ENCODE peak calls at places on chromosomes 13 and 19, in ten cellular contexts. C, V, X, Y, B, K, N, F, G and Q are unnamed samples.

GRCh38 chr19:35793381-35794165 is 18.2 kb downstream of the ARHGAP33 start:
- DNase-seq in K (no peak), X (no peak), N (no peak), F (peak; percentile 52), Y (no peak), V (peak; percentile 32), C (no peak), B (no peak), G (no peak), Q (no peak)

GRCh38 chr19:49599378-49600298 is 8.7 kb downstream of the PRR12 start:
- DNase-seq in F (no peak), B (no peak), C (no peak), V (no peak), N (no peak), K (no peak), G (no peak), X (no peak), Y (no peak), Q (no peak)

GRCh38 chr19:45254044-45254531 is 3.0 kb downstream of the MARK4 start:
- DNase-seq in X (no peak), K (no peak), F (no peak), Y (no peak), V (no peak), N (no peak), C (no peak), G (no peak), B (no peak), Q (no peak)

GRCh38 chr19:1648156-1648925 is 4.1 kb downstream of the TCF3 start:
- DNase-seq in F (no peak), N (no peak), V (no peak), C (peak; percentile 69), G (no peak), K (no peak), Y (no peak), X (no peak), B (peak; percentile 83), Q (no peak)

GRCh38 chr13:61913183-61913582 is 497.5 kb upstream of the PCDH20 start:
- DNase-seq in K (no peak), X (peak; percentile 36), C (no peak), N (no peak), B (no peak), V (no peak), Y (no peak), F (no peak), G (no peak), Q (no peak)

GRCh38 chr19:45553464-45553863 is 31.1 kb downstream of the OPA3 start:
- DNase-seq in N (no peak), X (no peak), F (no peak), Y (no peak), B (no peak), V (no peak), K (no peak), C (peak; percentile 8), G (peak; percentile 75), Q (no peak)

GRCh38 chr13:100098445-100099116 is 9.7 kb downstream of the PCCA start:
- DNase-seq in G (no peak), N (no peak), B (no peak), C (no peak), V (no peak), F (no peak), Y (no peak), X (no peak), K (no peak), Q (no peak)

GRCh38 chr13:25292301-25292700 is 5.0 kb upstream of the MTMR6 start:
- DNase-seq in G (no peak), C (no peak), F (peak; percentile 52), B (no peak), X (peak; percentile 19), V (peak; percentile 40), K (no peak), N (no peak), Y (no peak), Q (no peak)

GRCh38 chr19:32637480-32637879 is 37.5 kb downstream of the ANKRD27 start:
- DNase-seq in K (no peak), C (no peak), N (no peak), X (no peak), G (no peak), Y (no peak), F (no peak), V (no peak), B (no peak), Q (no peak)

GRCh38 chr19:10800488-10800887 is 35.5 kb downstream of the TMED1 start:
- DNase-seq in G (no peak), F (no peak), K (peak; percentile 46), Y (no peak), N (no peak), C (peak; percentile 94), V (no peak), X (no peak), B (no peak), Q (no peak)

GRCh38 chr13:82739881-82740280 is 1142.4 kb downstream of the SLITRK1 start:
- DNase-seq in K (no peak), C (no peak), Y (no peak), X (no peak), B (no peak), F (peak; percentile 31), G (no peak), N (no peak), V (peak; percentile 25), Q (peak; percentile 12)

GRCh38 chr19:46299004-46299509 is 2.2 kb downstream of the HIF3A start:
- DNase-seq in C (peak; percentile 98), Y (peak; percentile 98), X (peak; percentile 66), F (peak; percentile 88), K (peak; percentile 97), G (peak; percentile 98), N (peak; percentile 59), B (no peak), V (peak; percentile 83), Q (peak; percentile 96)

GRCh38 chr19:29798783-29799182 is 13.0 kb upstream of the CCNE1 start:
- DNase-seq in K (no peak), F (peak; percentile 65), N (no peak), V (no peak), G (no peak), X (peak; percentile 70), B (no peak), Y (no peak), C (no peak), Q (no peak)

GRCh38 chr13:97344250-97345175 is 89.5 kb upstream of the RAP2A start:
- DNase-seq in N (peak; percentile 44), X (peak; percentile 41), B (no peak), V (peak; percentile 60), C (peak; percentile 75), K (peak; percentile 70), F (peak; percentile 75), G (peak; percentile 76), Y (no peak), Q (peak; percentile 83)

DNA sequence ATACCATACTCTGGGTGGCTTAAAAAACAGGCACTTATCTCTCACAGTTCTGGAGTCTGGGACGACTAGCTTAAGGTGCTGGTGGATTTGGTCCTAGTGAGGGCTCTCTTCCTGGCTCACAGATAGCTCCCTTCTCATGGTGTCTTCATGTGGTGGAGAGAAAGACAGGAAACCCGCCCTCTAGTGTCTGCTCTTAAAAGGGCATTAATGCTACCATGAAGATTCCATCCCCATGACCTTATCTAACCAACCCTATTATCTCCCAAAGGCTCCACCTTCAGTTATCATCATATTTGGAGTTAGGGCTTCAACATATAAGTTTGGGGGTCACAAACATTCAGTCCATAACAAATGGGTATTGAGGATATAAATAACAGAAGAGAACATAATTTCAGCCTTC is 139.4 kb downstream of the HS6ST3 start:
- DNase-seq in F (peak; percentile 16), X (no peak), K (no peak), C (no peak), N (no peak), V (peak; percentile 7), B (no peak), Y (no peak), G (no peak), Q (peak; percentile 60)
- TF ChIP-seq CTCF in F (peak; percentile 41), X (peak; percentile 30), K (peak; percentile 40), C (no peak), N (peak; percentile 23), V (peak; percentile 38), B (peak; percentile 60), Y (no peak), G (peak; percentile 27), Q (peak; percentile 47)

DNA sequence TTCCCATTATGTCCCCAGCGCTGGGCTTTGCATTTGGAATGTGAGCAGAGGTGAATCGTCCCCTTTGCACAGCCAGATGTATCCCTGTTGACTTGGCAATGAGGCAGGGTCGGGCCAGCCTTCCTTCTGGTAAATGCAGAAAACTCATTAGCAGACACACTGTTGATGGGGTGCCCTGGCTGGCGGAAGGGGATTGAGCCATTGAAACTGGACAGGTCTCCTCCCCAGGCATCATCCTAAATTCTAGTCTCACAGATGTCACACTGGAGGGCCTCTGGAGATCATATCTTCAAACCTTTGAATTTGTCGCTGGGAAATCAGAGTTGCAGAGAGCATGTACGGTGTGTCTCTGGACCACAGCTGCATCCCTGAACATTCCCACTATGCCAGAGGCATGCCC is 219.5 kb upstream of the TSHZ3 start:
- DNase-seq in B (no peak), K (no peak), G (no peak), X (no peak), Y (no peak), N (no peak), C (no peak), V (no peak), F (no peak), Q (no peak)
- TF ChIP-seq CTCF in B (no peak), K (no peak), G (no peak), X (no peak), Y (no peak), N (no peak), C (no peak), V (no peak), F (no peak), Q (no peak)

GRCh38 chr13:104461049-104461448 is 1394.8 kb upstream of the SLC10A2 start:
- DNase-seq in B (no peak), V (no peak), N (no peak), Y (no peak), C (no peak), G (no peak), K (no peak), X (no peak), F (no peak), Q (no peak)

GRCh38 chr13:104466016-104466415 is 1399.8 kb upstream of the SLC10A2 start:
- DNase-seq in Y (no peak), V (no peak), C (no peak), B (no peak), K (no peak), F (no peak), N (no peak), X (no peak), G (no peak), Q (no peak)

DNA sequence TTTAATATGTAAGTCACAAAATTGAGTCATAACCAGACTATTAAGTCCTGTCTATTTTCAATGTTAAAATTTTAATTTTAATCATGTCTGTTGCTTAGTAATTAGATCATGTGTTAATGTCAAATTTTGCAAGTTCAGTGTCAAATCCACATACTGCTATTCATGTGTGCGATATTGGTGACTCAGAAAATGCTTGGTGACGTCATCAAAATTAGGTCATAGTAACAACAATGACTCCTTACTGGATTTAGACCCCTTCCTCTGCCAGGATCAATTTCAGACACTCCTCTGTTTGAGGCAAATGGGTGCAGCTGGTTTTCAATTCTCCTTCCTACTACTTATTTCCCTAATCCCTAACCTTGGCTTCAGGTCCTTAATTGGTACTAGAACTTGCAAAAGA is 1394.3 kb upstream of the SLC10A2 start:
- DNase-seq in C (no peak), V (peak; percentile 61), F (peak; percentile 4), N (no peak), G (no peak), X (peak; percentile 53), K (no peak), Y (no peak), B (no peak), Q (peak; percentile 8)
- TF ChIP-seq CTCF in C (no peak), V (no peak), F (no peak), N (no peak), G (no peak), X (no peak), K (no peak), Y (no peak), B (no peak), Q (no peak)

GRCh38 chr13:112102243-112102642 is 35.3 kb downstream of the SOX1 start:
- DNase-seq in K (no peak), X (no peak), Y (no peak), B (no peak), F (no peak), N (no peak), C (no peak), G (no peak), V (no peak), Q (peak; percentile 5)
- TF ChIP-seq CTCF in K (peak; percentile 27), X (no peak), Y (no peak), B (no peak), F (no peak), N (no peak), C (no peak), G (no peak), V (no peak), Q (no peak)